ENCODE peak calls at places on chromosomes 1 and 21, in nine cellular contexts. R, Q, G, N, I, K, L, U and S are unnamed samples.
A peak's percentile ranks its signal among the peaks of the same experiment; 100 is the strongest.

GRCh38 chr1:185338719-185339622 is 21.9 kb upstream of the IVNS1ABP start:
- DNase-seq in R (peak; percentile 49), Q (no peak), G (no peak), N (no peak), I (no peak), K (no peak), L (no peak), U (peak; percentile 41), S (peak; percentile 32)

GRCh38 chr1:56446531-56447098 is 132.7 kb downstream of the PLPP3 start:
- DNase-seq in R (peak; percentile 36), Q (no peak), G (no peak), N (no peak), I (no peak), K (no peak), L (no peak), U (no peak), S (peak; percentile 53)

GRCh38 chr21:35345954-35346353 is 296.9 kb upstream of the RUNX1 start:
- DNase-seq in R (no peak), Q (no peak), G (no peak), N (no peak), I (no peak), K (no peak), L (no peak), U (no peak), S (no peak)

GRCh38 chr1:89941110-89941770 is 53.7 kb upstream of the ZNF326 start:
- DNase-seq in R (no peak), Q (no peak), G (no peak), N (no peak), I (no peak), K (no peak), L (no peak), U (peak; percentile 27), S (no peak)

GRCh38 chr1:94160811-94161210 is 39.9 kb upstream of the ABCA4 start:
- DNase-seq in R (no peak), Q (no peak), G (no peak), N (peak; percentile 31), I (no peak), K (no peak), L (no peak), U (no peak), S (no peak)

GRCh38 chr21:44760376-44760775 is 41.2 kb downstream of the UBE2G2 start:
- DNase-seq in R (no peak), Q (no peak), G (no peak), N (no peak), I (no peak), K (no peak), L (no peak), U (no peak), S (no peak)

GRCh38 chr1:116766616-116767469 is 12.6 kb downstream of the CD2 start:
- DNase-seq in R (no peak), Q (peak; percentile 66), G (no peak), N (no peak), I (no peak), K (no peak), L (no peak), U (no peak), S (no peak)

GRCh38 chr21:33402011-33402979 is 918 bp upstream of the IFNGR2 start:
- DNase-seq in R (peak; percentile 70), Q (no peak), G (peak; percentile 20), N (no peak), I (no peak), K (no peak), L (no peak), U (peak; percentile 70), S (peak; percentile 70)

GRCh38 chr1:78651247-78651646 is 1.6 kb downstream of the IFI44 start:
- DNase-seq in R (no peak), Q (peak; percentile 57), G (no peak), N (no peak), I (no peak), K (no peak), L (no peak), U (no peak), S (no peak)

GRCh38 chr1:157369808-157370521 is 182.3 kb downstream of the FCRL5 start:
- DNase-seq in R (peak; percentile 64), Q (no peak), G (no peak), N (no peak), I (no peak), K (peak; percentile 17), L (no peak), U (peak; percentile 56), S (no peak)

GRCh38 chr1:224525411-224526040 is 90.6 kb upstream of the CNIH3 start:
- DNase-seq in R (no peak), Q (no peak), G (no peak), N (no peak), I (no peak), K (no peak), L (no peak), U (no peak), S (no peak)

GRCh38 chr1:235050911-235051360 is 77.7 kb downstream of the TOMM20 start:
- DNase-seq in R (peak; percentile 21), Q (no peak), G (no peak), N (no peak), I (no peak), K (no peak), L (no peak), U (peak; percentile 80), S (peak; percentile 70)

GRCh38 chr1:38489844-38490270 is 369.7 kb downstream of the RRAGC start:
- DNase-seq in R (peak; percentile 23), Q (peak; percentile 76), G (no peak), N (no peak), I (no peak), K (peak; percentile 14), L (no peak), U (peak; percentile 60), S (no peak)

GRCh38 chr1:64743954-64744491 is 852 bp upstream of the RAVER2 start:
- DNase-seq in R (no peak), Q (no peak), G (no peak), N (no peak), I (no peak), K (no peak), L (no peak), U (no peak), S (peak; percentile 20)

GRCh38 chr1:240455228-240455821 is 156.6 kb downstream of the GREM2 start:
- DNase-seq in R (no peak), Q (no peak), G (no peak), N (no peak), I (no peak), K (no peak), L (no peak), U (no peak), S (no peak)

GRCh38 chr1:3564921-3565831 is 46.1 kb downstream of the MEGF6 start:
- DNase-seq in R (peak; percentile 23), Q (peak; percentile 69), G (no peak), N (no peak), I (no peak), K (peak; percentile 24), L (no peak), U (peak; percentile 89), S (no peak)

GRCh38 chr1:84847253-84848247 is 45.5 kb downstream of the LPAR3 start:
- DNase-seq in R (peak; percentile 35), Q (no peak), G (no peak), N (peak; percentile 81), I (no peak), K (no peak), L (no peak), U (no peak), S (peak; percentile 82)

GRCh38 chr1:112974646-112975045 is 18.6 kb upstream of the SLC16A1 start:
- DNase-seq in R (no peak), Q (no peak), G (no peak), N (no peak), I (no peak), K (no peak), L (no peak), U (no peak), S (no peak)

GRCh38 chr1:116375165-116375883 is 2.3 kb downstream of the ATP1A1 start:
- DNase-seq in R (no peak), Q (no peak), G (no peak), N (no peak), I (no peak), K (no peak), L (no peak), U (no peak), S (no peak)

GRCh38 chr21:40043423-40043822 is 176.2 kb downstream of the PCP4 start:
- DNase-seq in R (no peak), Q (no peak), G (no peak), N (no peak), I (no peak), K (no peak), L (no peak), U (no peak), S (no peak)

GRCh38 chr1:18907021-18907913 is 4.9 kb upstream of the ALDH4A1 start:
- DNase-seq in R (peak; percentile 66), Q (peak; percentile 67), G (peak; percentile 70), N (peak; percentile 24), I (no peak), K (peak; percentile 44), L (no peak), U (peak; percentile 76), S (peak; percentile 77)

GRCh38 chr1:238143038-238143437 is 252.3 kb upstream of the ZP4 start:
- DNase-seq in R (no peak), Q (no peak), G (no peak), N (no peak), I (no peak), K (no peak), L (no peak), U (no peak), S (no peak)

GRCh38 chr1:179825798-179826460 is 51.7 kb downstream of the TOR1AIP2 start:
- DNase-seq in R (no peak), Q (no peak), G (no peak), N (no peak), I (no peak), K (no peak), L (no peak), U (no peak), S (no peak)

GRCh38 chr1:203692565-203693470 is 66.2 kb downstream of the ATP2B4 start:
- DNase-seq in R (peak; percentile 92), Q (no peak), G (no peak), N (peak; percentile 79), I (no peak), K (no peak), L (no peak), U (no peak), S (peak; percentile 89)